ENCODE peak calls at places on chromosomes 11 and 22, in eight cellular contexts. X is endothelial cell, T is WERI-Rb-1, R is NB4, M is omental fat pad, C is neural crest cell, D is tibial artery, O is HFFc6. A is an unnamed sample.

GRCh38 chr11:117606211-117606610 is 190.8 kb downstream of the DSCAML1 start:
- DNase-seq in D (no peak), M (no peak), O (no peak), C (no peak), X (no peak), T (no peak), R (no peak), A (peak; percentile 41)

GRCh38 chr22:23282089-23282501 is 101.8 kb downstream of the BCR start:
- DNase-seq in R (no peak), T (no peak), O (peak; percentile 36), M (no peak), X (no peak), D (peak; percentile 98), C (no peak), A (no peak)

GRCh38 chr11:134025086-134025437 is 43.8 kb upstream of the JAM3 start:
- DNase-seq in M (no peak), R (no peak), C (no peak), T (no peak), O (no peak), X (no peak), D (peak; percentile 79), A (no peak)

GRCh38 chr11:2664331-2664730 is 35.5 kb downstream of the KCNQ1OT1 start:
- DNase-seq in R (no peak), O (no peak), T (no peak), C (no peak), X (no peak), D (no peak), M (no peak), A (no peak)

GRCh38 chr11:44364596-44364995 is 54.7 kb upstream of the ALX4 start:
- DNase-seq in C (no peak), X (no peak), M (no peak), T (no peak), R (no peak), O (no peak), D (no peak), A (no peak)

GRCh38 chr11:79381036-79381435 is 59.8 kb downstream of the TENM4 start:
- DNase-seq in C (no peak), M (no peak), T (no peak), D (no peak), R (no peak), X (no peak), O (no peak), A (no peak)

GRCh38 chr22:21082248-21082647 is 36.5 kb downstream of the LRRC74B start:
- DNase-seq in O (no peak), C (no peak), D (no peak), R (no peak), X (no peak), M (no peak), T (no peak), A (no peak)

GRCh38 chr11:80593981-80594380 is 1153.2 kb upstream of the TENM4 start:
- DNase-seq in M (no peak), X (no peak), O (no peak), T (no peak), R (peak; percentile 56), C (no peak), D (no peak), A (no peak)

GRCh38 chr11:76805206-76805913 is 22.2 kb downstream of the TSKU start:
- DNase-seq in O (no peak), C (no peak), R (no peak), M (no peak), T (no peak), X (no peak), D (no peak), A (peak; percentile 77)

GRCh38 chr11:33478111-33478573 is 221.0 kb downstream of the HIPK3 start:
- DNase-seq in C (no peak), T (peak; percentile 40), X (no peak), R (peak; percentile 5), D (no peak), O (no peak), M (no peak), A (no peak)

GRCh38 chr22:26354707-26355106 is 74.4 kb upstream of the ASPHD2 start:
- DNase-seq in O (no peak), D (no peak), T (no peak), R (no peak), C (no peak), X (no peak), M (no peak), A (no peak)

GRCh38 chr11:36139767-36140166 is 149.5 kb downstream of the COMMD9 start:
- DNase-seq in T (no peak), X (no peak), C (no peak), M (no peak), O (no peak), D (no peak), R (no peak), A (no peak)

GRCh38 chr11:64677441-64678023 is 45.5 kb downstream of the NRXN2 start:
- DNase-seq in D (no peak), R (no peak), O (no peak), X (no peak), C (no peak), T (peak; percentile 63), M (no peak), A (no peak)

GRCh38 chr22:47042116-47042825 is 279.8 kb downstream of the TBC1D22A start:
- DNase-seq in C (no peak), D (peak; percentile 54), M (no peak), X (no peak), O (no peak), R (no peak), T (no peak), A (no peak)

GRCh38 chr11:104653011-104653806 is 245.1 kb downstream of the CASP12 start:
- DNase-seq in T (no peak), C (no peak), M (no peak), D (no peak), R (peak; percentile 87), X (no peak), O (no peak), A (peak; percentile 30)

GRCh38 chr11:61779666-61780525 is 12.5 kb downstream of the TMEM258 start:
- DNase-seq in C (no peak), O (no peak), T (no peak), R (no peak), M (no peak), D (no peak), X (no peak), A (no peak)

GRCh38 chr11:97325693-97326092 is 935.9 kb downstream of the JRKL start:
- DNase-seq in X (no peak), T (no peak), O (no peak), M (no peak), C (no peak), D (no peak), R (no peak), A (no peak)

GRCh38 chr11:112310414-112310813 is 49.8 kb upstream of the PLET1 start:
- DNase-seq in T (no peak), O (no peak), X (no peak), D (no peak), C (no peak), M (no peak), R (peak; percentile 23), A (no peak)

GRCh38 chr11:64620286-64620962 is 29.4 kb downstream of the SLC22A12 start:
- DNase-seq in R (no peak), C (peak; percentile 31), T (no peak), O (no peak), M (no peak), D (no peak), X (no peak), A (no peak)

GRCh38 chr11:269146-269890 is 8.9 kb upstream of the NLRP6 start:
- DNase-seq in R (peak; percentile 94), X (no peak), O (no peak), C (no peak), M (no peak), D (peak; percentile 60), T (no peak), A (peak; percentile 72)

GRCh38 chr22:46262449-46263207 is 515 bp downstream of the PKDREJ start:
- DNase-seq in O (no peak), X (peak; percentile 69), R (no peak), T (no peak), D (peak; percentile 82), C (peak; percentile 33), M (no peak), A (peak; percentile 68)

GRCh38 chr22:44340271-44341239 is 27.8 kb upstream of the SHISAL1 start:
- DNase-seq in M (no peak), T (no peak), C (no peak), R (no peak), O (no peak), X (no peak), D (no peak), A (no peak)

GRCh38 chr11:10012068-10012467 is 282.0 kb downstream of the SBF2 start:
- DNase-seq in T (no peak), O (no peak), D (no peak), C (no peak), R (no peak), M (no peak), X (no peak), A (no peak)
- TF ChIP-seq CTCF in T (no peak), O (no peak), D (no peak), C (no peak), R (no peak), M (no peak), X (no peak), A (no peak)

GRCh38 chr11:11351042-11351586 is 1.9 kb downstream of the CSNK2A3 start:
- DNase-seq in T (no peak), M (no peak), C (no peak), X (no peak), D (no peak), R (peak; percentile 8), O (no peak), A (no peak)
- TF ChIP-seq CTCF in T (no peak), M (no peak), C (no peak), X (no peak), D (no peak), R (no peak), O (peak; percentile 9), A (no peak)

GRCh38 chr11:66002648-66003225 is 434 bp downstream of the BANF1 start:
- DNase-seq in M (no peak), T (peak; percentile 42), O (peak; percentile 21), D (peak; percentile 80), X (peak; percentile 29), R (no peak), C (no peak), A (no peak)
- TF ChIP-seq CTCF in M (no peak), T (peak; percentile 27), O (peak; percentile 25), D (no peak), X (no peak), R (no peak), C (no peak), A (no peak)

GRCh38 chr22:37982151-37982838 is 2.1 kb downstream of the SOX10 start:
- DNase-seq in R (no peak), X (no peak), O (no peak), T (no peak), D (no peak), M (no peak), C (no peak), A (no peak)

GRCh38 chr22:37981282-37982011 is 2.9 kb downstream of the SOX10 start:
- DNase-seq in M (no peak), D (no peak), X (no peak), R (no peak), T (no peak), C (no peak), O (no peak), A (no peak)

GRCh38 chr22:37983860-37984791 is at the start of gene SOX10:
- DNase-seq in T (peak; percentile 73), X (no peak), M (no peak), D (no peak), O (no peak), C (peak; percentile 61), R (no peak), A (no peak)

GRCh38 chr22:37985050-37985585 is 763 bp upstream of the SOX10 start:
- DNase-seq in R (no peak), X (no peak), M (no peak), D (no peak), T (no peak), C (no peak), O (no peak), A (no peak)

GRCh38 chr22:37982938-37983859 is 1.2 kb downstream of the SOX10 start:
- DNase-seq in X (peak; percentile 69), O (no peak), T (no peak), D (no peak), C (peak; percentile 57), M (no peak), R (no peak), A (no peak)
- TF ChIP-seq CTCF in X (peak; percentile 81), O (peak; percentile 68), T (no peak), D (no peak), C (peak; percentile 71), M (no peak), R (no peak), A (peak; percentile 31)

A was measured in activated CD8-positive, alpha-beta T cell treated with anti-CD3 and anti-CD28 coated beads for 36 hours.